ENCODE peak calls at places on chromosomes 7 and 10, in nine cellular contexts. E is coronary artery; G is prostate gland; N is uterus; W is fibroblast of pulmonary artery; V is CD4-positive, alpha-beta T cell; K is B cell; I is GM10248; Q is A549. L is an unnamed sample.

GRCh38 chr10:79007843-79008319 is 60.9 kb upstream of the ZMIZ1 start:
- DNase-seq in I (no peak), W (peak; percentile 28), N (no peak), K (no peak), E (no peak), V (no peak), G (no peak), Q (no peak), L (no peak)

GRCh38 chr10:111756541-111757061 is 427.0 kb downstream of the GPAM start:
- DNase-seq in W (no peak), E (no peak), G (peak; percentile 10), N (peak; percentile 28), Q (peak; percentile 68), I (peak; percentile 9), V (no peak), K (peak; percentile 1), L (peak; percentile 1)

GRCh38 chr10:290026-290725 is 154.9 kb downstream of the ZMYND11 start:
- DNase-seq in I (no peak), K (no peak), G (no peak), E (no peak), W (peak; percentile 85), Q (no peak), N (peak; percentile 62), V (no peak), L (no peak)

GRCh38 chr10:74754397-74754796 is 72.0 kb upstream of the KAT6B start:
- DNase-seq in W (no peak), G (no peak), V (no peak), I (no peak), Q (no peak), K (no peak), E (no peak), N (no peak), L (no peak)

GRCh38 chr7:152899482-152900166 is 140.1 kb downstream of the ACTR3B start:
- DNase-seq in K (no peak), V (no peak), I (no peak), G (peak; percentile 68), W (no peak), N (no peak), E (no peak), Q (no peak), L (no peak)

GRCh38 chr7:158442260-158442659 is 145.4 kb downstream of the PTPRN2 start:
- DNase-seq in W (no peak), Q (peak; percentile 43), G (no peak), V (no peak), K (no peak), N (no peak), E (no peak), I (no peak), L (no peak)

GRCh38 chr7:73988197-73988596 is 39.8 kb upstream of the ELN start:
- DNase-seq in N (no peak), I (no peak), K (no peak), W (peak; percentile 65), G (no peak), Q (no peak), V (no peak), E (no peak), L (no peak)

GRCh38 chr7:81111781-81112540 is 193.1 kb upstream of the SEMA3C start:
- DNase-seq in E (no peak), K (no peak), I (no peak), W (peak; percentile 48), Q (no peak), G (no peak), V (no peak), N (no peak), L (no peak)

GRCh38 chr10:50362547-50363125 is 111.3 kb upstream of the ASAH2 start:
- DNase-seq in G (no peak), Q (peak; percentile 20), W (no peak), I (peak; percentile 51), N (no peak), K (peak; percentile 73), E (no peak), V (no peak), L (peak; percentile 51)

GRCh38 chr7:50782376-50783208 is at the start of gene GRB10:
- DNase-seq in G (no peak), K (no peak), Q (no peak), E (no peak), I (no peak), W (peak; percentile 36), V (no peak), N (peak; percentile 43), L (no peak)

GRCh38 chr7:39451901-39452300 is 114.3 kb upstream of the YAE1 start:
- DNase-seq in I (no peak), G (no peak), N (no peak), W (no peak), V (no peak), E (no peak), Q (no peak), K (no peak), L (no peak)

GRCh38 chr10:86373828-86374227 is 7.2 kb upstream of the GRID1 start:
- DNase-seq in V (no peak), Q (no peak), I (no peak), E (peak; percentile 19), W (no peak), K (no peak), G (no peak), N (peak; percentile 5), L (no peak)

GRCh38 chr10:84118395-84119006 is 20.8 kb upstream of the GHITM start:
- DNase-seq in I (no peak), W (no peak), G (no peak), V (no peak), E (no peak), Q (peak; percentile 65), K (no peak), N (no peak), L (no peak)

GRCh38 chr7:103718482-103719415 is 270.7 kb downstream of the RELN start:
- DNase-seq in Q (no peak), W (peak; percentile 23), G (no peak), E (no peak), N (no peak), V (no peak), K (no peak), I (no peak), L (no peak)

GRCh38 chr7:121440857-121441503 is 44.9 kb upstream of the FAM3C start:
- DNase-seq in V (no peak), G (no peak), Q (no peak), E (no peak), I (no peak), N (no peak), W (no peak), K (peak; percentile 32), L (no peak)

GRCh38 chr7:136857573-136857972 is 10.9 kb upstream of the CHRM2 start:
- DNase-seq in E (no peak), Q (no peak), G (no peak), N (no peak), I (no peak), K (no peak), W (peak; percentile 59), V (no peak), L (no peak)

GRCh38 chr10:79066460-79067240 is 2.1 kb upstream of the ZMIZ1 start:
- DNase-seq in N (no peak), V (no peak), Q (peak; percentile 76), E (no peak), K (no peak), G (no peak), I (peak; percentile 75), W (peak; percentile 24), L (peak; percentile 83)

GRCh38 chr7:32428546-32428945 is 61.6 kb downstream of the LSM5 start:
- DNase-seq in W (no peak), I (no peak), G (no peak), Q (no peak), N (no peak), V (no peak), E (no peak), K (no peak), L (no peak)

GRCh38 chr7:32427769-32428291 is 62.4 kb downstream of the LSM5 start:
- DNase-seq in Q (peak; percentile 83), G (peak; percentile 22), N (peak; percentile 41), V (peak; percentile 37), K (peak; percentile 46), I (peak; percentile 69), W (peak; percentile 88), E (no peak), L (peak; percentile 69)
- TF ChIP-seq CTCF in Q (no peak), G (no peak), N (no peak), V (no peak), K (no peak), I (no peak), W (peak; percentile 61), E (no peak), L (no peak)

GRCh38 chr10:94496646-94497045 is 48.9 kb upstream of the HELLS start:
- DNase-seq in V (no peak), G (no peak), W (no peak), N (no peak), I (no peak), Q (no peak), K (no peak), E (no peak), L (no peak)
- TF ChIP-seq CTCF in V (no peak), G (no peak), W (no peak), N (no peak), I (no peak), Q (no peak), K (no peak), E (no peak), L (no peak)

GRCh38 chr7:128919881-128920789 is 9.6 kb upstream of the KCP start:
- DNase-seq in K (no peak), V (no peak), G (no peak), E (peak; percentile 36), W (no peak), I (no peak), N (no peak), Q (no peak), L (peak; percentile 9)
- TF ChIP-seq CTCF in K (no peak), V (no peak), G (no peak), E (no peak), W (no peak), I (peak; percentile 19), N (no peak), Q (no peak), L (no peak)

DNA sequence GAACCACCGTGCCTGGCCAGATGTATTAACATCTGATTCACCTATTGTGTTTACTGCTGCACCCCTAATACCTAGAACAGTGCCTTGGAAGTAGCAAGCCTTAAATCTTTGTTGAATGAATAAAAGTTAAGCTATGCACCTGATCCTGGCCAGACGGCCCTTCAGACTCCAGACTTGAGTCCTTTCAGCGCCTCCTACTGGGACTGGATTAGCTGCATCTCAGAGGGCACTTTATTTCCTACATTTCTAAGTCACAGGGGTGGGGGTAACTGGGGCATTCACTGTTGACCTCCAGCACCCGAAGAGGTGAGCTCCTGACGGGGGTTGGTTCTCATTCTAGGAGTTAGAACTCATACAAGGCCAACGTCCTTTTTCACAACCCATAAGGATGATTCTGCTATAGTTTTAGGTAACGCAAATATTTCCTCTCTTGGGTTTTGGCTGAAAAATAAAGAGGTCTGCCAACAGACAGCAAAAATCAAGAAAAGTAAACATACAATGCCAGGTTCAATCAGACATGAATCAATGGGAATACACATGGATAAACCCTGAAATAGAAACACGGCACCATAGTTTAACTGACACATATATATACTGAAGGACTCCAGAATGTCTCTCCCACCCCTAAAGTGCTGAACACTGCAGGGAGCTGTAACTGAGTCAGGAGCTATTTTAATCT is 48.0 kb upstream of the DLG5 start:
- DNase-seq in V (no peak), K (no peak), Q (peak; percentile 71), W (peak; percentile 65), E (no peak), I (no peak), N (no peak), G (no peak), L (no peak)
- TF ChIP-seq CTCF in V (no peak), K (no peak), Q (peak; percentile 53), W (peak; percentile 58), E (no peak), I (peak; percentile 19), N (peak; percentile 19), G (no peak), L (no peak)

L was measured in GM13976.